ENCODE peak calls at places on chromosomes 4 and X, in six cellular contexts. P is ELR, D is foreskin fibroblast, G is WTC11, X is left kidney, M is stomach. Y is an unnamed sample.

GRCh38 chr4:88609387-88609786 is 17.1 kb downstream of the HERC3 start:
- DNase-seq in G (no peak), X (no peak), P (peak; percentile 38), D (peak; percentile 22), M (no peak), Y (no peak)

GRCh38 chr4:88442636-88443260 is 14.2 kb upstream of the HERC5 start:
- DNase-seq in D (no peak), X (peak; percentile 15), P (peak; percentile 10), G (no peak), M (no peak), Y (no peak)

GRCh38 chrX:53076671-53077070 is 5.5 kb upstream of the TSPYL2 start:
- DNase-seq in P (no peak), X (no peak), G (no peak), D (no peak), M (no peak), Y (no peak)

GRCh38 chrX:129961180-129962083 is 21.0 kb upstream of the BCORL1 start:
- DNase-seq in M (peak; percentile 75), D (peak; percentile 43), X (peak; percentile 88), G (peak; percentile 72), P (peak; percentile 69), Y (no peak)

GRCh38 chr4:189059996-189060570 is 880.6 kb upstream of the FRG1 start:
- DNase-seq in G (no peak), X (no peak), D (no peak), M (no peak), P (no peak), Y (peak; percentile 93)

GRCh38 chr4:84965558-84966381 is 720 bp downstream of the WDFY3 start:
- DNase-seq in G (peak; percentile 69), D (peak; percentile 71), M (peak; percentile 40), P (peak; percentile 57), X (peak; percentile 91), Y (no peak)

GRCh38 chr4:81470456-81471327 is 1.0 kb downstream of the RASGEF1B start:
- DNase-seq in M (peak; percentile 47), D (peak; percentile 20), X (peak; percentile 75), P (no peak), G (peak; percentile 29), Y (no peak)

GRCh38 chr4:47413515-47413914 is 50.0 kb downstream of the COMMD8 start:
- DNase-seq in G (no peak), M (no peak), D (no peak), X (peak; percentile 92), P (no peak), Y (no peak)

GRCh38 chr4:168712316-168712855 is 215.5 kb downstream of the PALLD start:
- DNase-seq in D (no peak), M (no peak), P (no peak), G (no peak), X (no peak), Y (no peak)

GRCh38 chr4:1360423-1361283 is 13.6 kb downstream of the UVSSA start:
- DNase-seq in P (peak; percentile 62), X (peak; percentile 25), M (no peak), G (no peak), D (peak; percentile 91), Y (peak; percentile 31)

GRCh38 chr4:94304365-94304971 is 38.2 kb downstream of the HPGDS start:
- DNase-seq in P (peak; percentile 46), D (peak; percentile 60), G (no peak), M (no peak), X (peak; percentile 57), Y (no peak)

GRCh38 chrX:47452112-47452511 is 30.9 kb downstream of the ZNF41 start:
- DNase-seq in G (no peak), P (no peak), D (no peak), X (no peak), M (no peak), Y (no peak)

GRCh38 chr4:67198757-67199156 is 346.5 kb downstream of the CENPC start:
- DNase-seq in D (no peak), G (no peak), P (peak; percentile 51), X (peak; percentile 72), M (no peak), Y (no peak)

GRCh38 chr4:143240920-143241319 is 56.2 kb downstream of the USP38 start:
- DNase-seq in P (no peak), M (no peak), X (no peak), D (no peak), G (no peak), Y (no peak)

GRCh38 chr4:5956285-5957021 is 61.8 kb downstream of the C4orf50 start:
- DNase-seq in X (peak; percentile 84), G (peak; percentile 64), D (no peak), M (peak; percentile 45), P (no peak), Y (no peak)

GRCh38 chrX:4547218-4547836 is 833.9 kb upstream of the PRKX start:
- DNase-seq in G (peak; percentile 47), M (peak; percentile 65), D (peak; percentile 53), P (peak; percentile 5), X (peak; percentile 64), Y (peak; percentile 6)

GRCh38 chr4:127781303-127782024 is 658 bp upstream of the HSPA4L start:
- DNase-seq in M (peak; percentile 50), D (peak; percentile 85), P (peak; percentile 60), X (peak; percentile 80), G (no peak), Y (no peak)

GRCh38 chr4:42995343-42995944 is 102.9 kb downstream of the GRXCR1 start:
- DNase-seq in X (peak; percentile 63), P (peak; percentile 23), G (no peak), D (peak; percentile 1), M (no peak), Y (peak; percentile 2)

GRCh38 chrX:11664211-11664888 is 1.4 kb downstream of the ARHGAP6 start:
- DNase-seq in P (peak; percentile 39), D (peak; percentile 40), G (peak; percentile 12), X (peak; percentile 38), M (no peak), Y (no peak)

GRCh38 chr4:10107111-10108091 is 9.2 kb downstream of the WDR1 start:
- DNase-seq in M (no peak), G (no peak), X (no peak), P (peak; percentile 50), D (peak; percentile 70), Y (no peak)

GRCh38 chrX:9905288-9905687 is 61.9 kb upstream of the CLDN34 start:
- DNase-seq in M (no peak), G (no peak), P (peak; percentile 48), D (peak; percentile 48), X (no peak), Y (no peak)

GRCh38 chr4:37803348-37803973 is 23.0 kb upstream of the PGM2 start:
- DNase-seq in X (peak; percentile 76), D (peak; percentile 59), M (no peak), G (no peak), P (peak; percentile 68), Y (no peak)

GRCh38 chr4:41748074-41748787 is at the start of gene PHOX2B:
- DNase-seq in G (peak; percentile 33), P (no peak), X (peak; percentile 34), D (no peak), M (no peak), Y (no peak)

GRCh38 chr4:20203508-20203907 is 48.2 kb upstream of the SLIT2 start:
- DNase-seq in G (no peak), X (peak; percentile 19), M (no peak), P (peak; percentile 96), D (peak; percentile 96), Y (peak; percentile 92)

GRCh38 chr4:138241281-138242075 is 671 bp downstream of the SLC7A11 start:
- DNase-seq in G (no peak), X (no peak), M (no peak), P (peak; percentile 63), D (peak; percentile 65), Y (no peak)

GRCh38 chrX:131827935-131828334 is 195.2 kb upstream of the STK26 start:
- DNase-seq in D (peak; percentile 31), P (peak; percentile 23), G (peak; percentile 23), M (no peak), X (no peak), Y (no peak)

GRCh38 chr4:3249681-3250437 is 900 bp downstream of the MSANTD1 start:
- DNase-seq in G (no peak), X (no peak), M (no peak), P (no peak), D (no peak), Y (no peak)

GRCh38 chr4:70397580-70397979 is at the start of gene OPRPN:
- DNase-seq in D (no peak), G (no peak), P (no peak), X (no peak), M (no peak), Y (no peak)

GRCh38 chrX:56745019-56745418 is 16.0 kb downstream of the NBDY start:
- DNase-seq in X (no peak), G (no peak), P (peak; percentile 70), M (no peak), D (peak; percentile 79), Y (peak; percentile 67)

Y was measured in skeletal muscle cell.